ENCODE peak calls at places on chromosomes 11 and 22, in eight cellular contexts. U, X, H, R, I, J, A and W are unnamed samples. For H3K36me3 and H3K4me1, the result is how much of the 10 kb centered on the place peaks cover.

GRCh38 chr11:90468923-90469322 is 246.1 kb upstream of the CHORDC1 start:
- DNase-seq in X (peak), R (no peak), H (no peak), J (no peak), A (no peak), U (no peak), I (no peak), W (no peak)

GRCh38 chr22:45580703-45581381 is 78.2 kb downstream of the FBLN1 start:
- DNase-seq in X (no peak), A (no peak), I (no peak), J (no peak), R (no peak), H (no peak), U (no peak), W (no peak)

GRCh38 chr11:15692739-15693138 is 578.0 kb downstream of the INSC start:
- DNase-seq in R (no peak), X (no peak), J (no peak), H (no peak), U (no peak), I (no peak), A (no peak), W (no peak)

GRCh38 chr22:29049655-29050263 is 11.9 kb downstream of the C22orf31 start:
- DNase-seq in I (no peak), H (no peak), U (peak), J (peak), R (no peak), X (no peak), A (no peak), W (no peak)

GRCh38 chr11:107695446-107695845 is 16.4 kb downstream of the SLN start:
- DNase-seq in I (no peak), H (no peak), A (no peak), X (no peak), R (no peak), J (no peak), U (no peak), W (no peak)

GRCh38 chr11:2445948-2446551 is 1.2 kb downstream of the KCNQ1 start:
- DNase-seq in I (peak), J (peak), A (no peak), U (peak), R (peak), X (no peak), H (no peak), W (peak)

GRCh38 chr11:67354314-67355022 is 1.1 kb upstream of the POLD4 start:
- DNase-seq in J (peak), A (peak), H (peak), U (peak), X (peak), R (peak), I (no peak), W (no peak)

GRCh38 chr22:33887173-33887572 is 33.1 kb downstream of the LARGE1 start:
- DNase-seq in A (no peak), I (no peak), U (no peak), H (no peak), X (no peak), J (no peak), R (no peak), W (no peak)

GRCh38 chr22:24445481-24446290 is 18.3 kb downstream of the ADORA2A start:
- DNase-seq in U (peak), J (no peak), R (no peak), A (no peak), X (no peak), H (no peak), I (no peak), W (no peak)

GRCh38 chr11:84691830-84692229 is 935.3 kb downstream of the DLG2 start:
- DNase-seq in H (no peak), U (no peak), R (no peak), A (no peak), X (no peak), I (no peak), J (no peak), W (no peak)

GRCh38 chr11:16013649-16014275 is 342.6 kb downstream of the SOX6 start:
- DNase-seq in I (no peak), R (no peak), A (no peak), J (no peak), U (no peak), H (no peak), X (peak), W (no peak)

GRCh38 chr11:34977039-34977906 is 60.9 kb downstream of the PDHX start:
- DNase-seq in H (no peak), A (no peak), X (peak), I (no peak), U (no peak), J (no peak), R (no peak), W (no peak)

GRCh38 chr11:120027546-120028180 is 110.2 kb downstream of the TRIM29 start:
- DNase-seq in H (no peak), J (no peak), A (no peak), U (no peak), R (no peak), X (no peak), I (no peak), W (no peak)

DNA sequence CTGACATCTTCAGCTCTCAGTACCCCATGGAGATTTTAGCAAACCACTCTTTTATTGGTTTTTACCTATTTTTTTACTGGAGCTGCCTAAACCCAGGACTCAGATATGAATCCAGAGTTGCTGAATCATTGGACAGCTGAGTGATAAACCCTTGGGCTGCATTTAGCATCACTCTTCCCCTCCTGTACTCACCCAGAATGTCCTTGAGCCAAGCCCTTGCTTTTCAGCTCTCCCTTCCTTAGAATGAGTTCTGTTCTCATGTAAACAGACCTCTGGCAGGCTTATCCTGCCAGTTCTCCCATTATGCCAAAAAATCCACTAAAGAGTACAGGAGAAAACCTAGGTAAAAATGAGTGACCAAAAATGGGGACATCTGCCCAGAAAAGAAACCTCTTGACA is 200.1 kb upstream of the POU2AF2 start:
- DNase-seq in U (no peak), R (no peak), I (no peak), H (no peak), A (no peak), X (no peak), J (no peak), W (no peak)
- H3K36me3 ChIP-seq in U (under half), R (under half), I (under half), H (under half), A (under half), X (under half), J (under half), W (under half)

GRCh38 chr11:131999084-131999483 is 628.7 kb downstream of the NTM start:
- DNase-seq in I (no peak), J (no peak), U (no peak), X (peak), A (no peak), H (no peak), R (no peak), W (no peak)

GRCh38 chr11:131993291-131993690 is 622.9 kb downstream of the NTM start:
- DNase-seq in U (no peak), I (no peak), R (no peak), J (no peak), A (no peak), H (no peak), X (peak), W (no peak)

GRCh38 chr11:131999955-132000354 is 629.5 kb downstream of the NTM start:
- DNase-seq in U (no peak), J (no peak), X (no peak), H (no peak), A (no peak), R (no peak), I (no peak), W (no peak)

GRCh38 chr11:131998020-131998419 is 627.6 kb downstream of the NTM start:
- DNase-seq in J (no peak), H (no peak), X (no peak), R (no peak), U (no peak), A (no peak), I (no peak), W (no peak)
- H3K4me3 ChIP-seq in J (no peak), H (no peak), X (no peak), R (no peak), U (no peak), A (no peak), I (no peak), W (no peak)

GRCh38 chr22:49961601-49962011 is 1.0 kb downstream of the PIM3 start:
- DNase-seq in U (no peak), A (peak), R (no peak), H (peak), X (no peak), I (peak), J (no peak), W (no peak)

GRCh38 chr22:49960159-49960966 is at the start of gene PIM3:
- DNase-seq in H (peak), U (peak), I (peak), J (peak), X (peak), A (peak), R (peak), W (peak)

GRCh38 chr22:49962012-49962750 is 1.6 kb downstream of the PIM3 start:
- DNase-seq in H (peak), X (peak), J (peak), U (peak), A (peak), R (peak), I (peak), W (peak)

GRCh38 chr22:49959782-49960158 is 802 bp upstream of the PIM3 start:
- DNase-seq in H (no peak), A (no peak), X (no peak), J (peak), U (peak), I (no peak), R (peak), W (no peak)

DNA sequence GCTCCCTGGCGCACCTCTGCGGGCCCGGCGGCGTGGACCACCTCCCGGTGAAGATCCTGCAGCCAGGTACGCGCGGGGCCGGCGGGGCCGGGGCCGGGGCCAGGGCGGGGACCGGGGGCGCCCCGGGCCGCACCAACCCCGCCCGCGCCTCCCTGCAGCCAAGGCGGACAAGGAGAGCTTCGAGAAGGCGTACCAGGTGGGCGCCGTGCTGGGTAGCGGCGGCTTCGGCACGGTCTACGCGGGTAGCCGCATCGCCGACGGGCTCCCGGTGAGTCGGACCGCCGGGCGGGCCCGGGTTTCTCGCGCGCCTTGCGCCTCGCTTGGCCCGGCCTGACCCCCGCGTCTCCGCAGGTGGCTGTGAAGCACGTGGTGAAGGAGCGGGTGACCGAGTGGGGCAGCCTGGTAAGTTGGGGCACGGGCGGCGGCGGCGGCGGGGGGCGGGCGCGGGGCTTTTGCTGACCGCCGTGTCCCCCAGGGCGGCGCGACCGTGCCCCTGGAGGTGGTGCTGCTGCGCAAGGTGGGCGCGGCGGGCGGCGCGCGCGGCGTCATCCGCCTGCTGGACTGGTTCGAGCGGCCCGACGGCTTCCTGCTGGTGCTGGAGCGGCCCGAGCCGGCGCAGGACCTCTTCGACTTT is 512 bp downstream of the PIM3 start:
- DNase-seq in H (peak), I (peak), A (peak), U (peak), R (peak), J (peak), X (no peak), W (peak)
- H3K4me1 ChIP-seq in H (half or more), I (half or more), A (under half), U (half or more), R (under half), J (under half), X (under half), W (half or more)

DNA sequence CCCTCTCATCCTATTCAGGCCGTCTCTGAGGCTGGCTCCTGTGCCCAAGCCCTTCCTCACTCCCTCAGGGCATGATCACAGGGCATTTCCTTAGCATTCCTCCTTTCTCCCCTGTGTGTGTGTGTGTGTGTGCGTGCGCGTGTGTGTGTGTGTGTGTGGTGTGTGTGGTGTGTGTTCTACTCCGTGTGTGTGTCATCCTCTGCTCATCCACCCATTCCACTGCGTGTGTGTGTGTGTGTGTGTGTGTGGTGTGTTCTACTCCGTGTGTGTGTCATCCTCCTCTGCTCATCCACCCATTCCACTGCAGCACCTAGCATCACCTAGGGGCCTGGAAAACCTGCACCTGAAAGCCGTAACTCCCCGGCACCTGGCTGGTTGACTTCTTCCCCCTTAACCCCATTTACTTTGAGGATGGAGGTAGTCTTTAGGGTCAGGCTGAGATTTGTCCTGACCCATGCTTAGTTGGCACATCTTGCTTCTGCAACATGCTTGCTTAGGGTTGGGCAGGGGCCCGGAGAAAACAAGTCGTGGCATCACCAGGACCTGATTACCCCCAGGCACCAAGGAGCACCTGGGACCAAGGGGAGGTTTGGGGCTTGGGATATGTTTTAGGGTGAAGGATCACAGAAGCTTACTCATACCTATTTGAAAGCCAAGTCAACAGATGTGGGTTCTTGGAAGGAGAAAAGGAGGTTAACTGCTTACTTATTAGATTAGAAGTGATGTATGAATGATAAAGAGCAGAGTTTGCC is 18.8 kb downstream of the TIMP3 start:
- DNase-seq in I (no peak), J (no peak), X (no peak), H (no peak), A (no peak), U (peak), R (no peak), W (peak)
- H3K36me3 ChIP-seq in I (under half), J (under half), X (under half), H (under half), A (under half), U (under half), R (under half), W (under half)

GRCh38 chr11:44563716-44564115 is 1.7 kb upstream of the CD82 start:
- DNase-seq in A (no peak), R (no peak), U (no peak), H (no peak), J (no peak), I (no peak), X (peak), W (no peak)

GRCh38 chr11:44564198-44564597 is 1.3 kb upstream of the CD82 start:
- DNase-seq in J (peak), H (no peak), I (no peak), U (no peak), R (no peak), A (peak), X (no peak), W (no peak)

GRCh38 chr11:44561275-44561781 is 4.1 kb upstream of the CD82 start:
- DNase-seq in R (no peak), X (no peak), A (no peak), H (no peak), I (no peak), U (no peak), J (no peak), W (no peak)

GRCh38 chr11:44561964-44562734 is 3.3 kb upstream of the CD82 start:
- DNase-seq in I (no peak), U (no peak), A (no peak), R (no peak), H (no peak), X (no peak), J (no peak), W (no peak)

DNA sequence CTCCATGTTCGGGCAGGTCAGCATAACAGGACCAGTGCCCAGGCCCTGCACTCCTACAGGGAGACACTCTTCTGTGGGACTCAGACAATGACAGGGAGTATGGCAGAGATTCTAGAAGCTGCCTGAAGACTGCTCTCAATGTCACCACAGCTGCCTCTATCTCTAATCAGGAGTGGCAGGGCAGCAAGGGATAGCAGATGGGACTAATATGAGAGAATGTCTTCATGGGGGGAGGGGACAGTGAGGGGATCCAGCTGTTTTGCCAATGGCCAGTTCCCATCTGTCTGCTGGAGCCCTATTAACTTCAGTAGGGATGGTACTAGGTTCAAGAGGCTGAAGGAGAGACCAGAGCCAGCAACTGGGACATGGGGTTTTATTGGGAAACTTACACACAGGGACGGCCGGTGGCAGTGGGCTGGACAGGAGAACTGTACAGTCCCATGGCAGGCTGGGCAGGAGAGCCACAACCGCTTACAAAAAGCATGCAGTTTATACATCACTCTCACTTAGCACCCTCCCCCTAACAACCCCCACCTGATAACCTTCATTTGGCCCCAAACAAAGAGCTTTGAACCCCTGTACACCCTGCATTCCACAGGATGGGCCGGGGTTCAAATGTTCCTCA is 2.5 kb upstream of the CD82 start:
- DNase-seq in I (no peak), X (no peak), R (no peak), U (no peak), A (no peak), J (no peak), H (no peak), W (no peak)
- H3K4me3 ChIP-seq in I (no peak), X (no peak), R (no peak), U (no peak), A (no peak), J (no peak), H (no peak), W (no peak)

GRCh38 chr11:62383822-62384221 is 35.0 kb upstream of the SCGB1A1 start:
- DNase-seq in U (no peak), A (no peak), H (no peak), R (no peak), I (no peak), X (peak), J (peak), W (no peak)
- H3K4me1 ChIP-seq in U (under half), A (under half), H (under half), R (under half), I (under half), X (under half), J (under half), W (under half)

GRCh38 chr11:65854161-65854592 is 3.8 kb downstream of the CFL1 start:
- DNase-seq in A (no peak), X (no peak), U (peak), R (peak), J (peak), H (no peak), I (no peak), W (peak)
- H3K36me3 ChIP-seq in A (under half), X (half or more), U (half or more), R (under half), J (half or more), H (half or more), I (under half), W (under half)

GRCh38 chr22:16961477-16962186 is 46.4 kb downstream of the GAB4 start:
- DNase-seq in A (no peak), I (no peak), U (no peak), R (no peak), J (no peak), X (no peak), H (no peak), W (no peak)

GRCh38 chr22:16959345-16959930 is 48.6 kb downstream of the GAB4 start:
- DNase-seq in U (no peak), I (no peak), H (no peak), J (no peak), A (no peak), X (no peak), R (no peak), W (no peak)

GRCh38 chr22:16960884-16961249 is 47.2 kb downstream of the GAB4 start:
- DNase-seq in H (no peak), U (no peak), I (peak), J (no peak), R (no peak), A (no peak), X (no peak), W (no peak)

GRCh38 chr22:16958475-16958874 is 49.5 kb downstream of the GAB4 start:
- DNase-seq in J (no peak), U (no peak), I (no peak), H (no peak), A (no peak), X (no peak), R (no peak), W (no peak)

DNA sequence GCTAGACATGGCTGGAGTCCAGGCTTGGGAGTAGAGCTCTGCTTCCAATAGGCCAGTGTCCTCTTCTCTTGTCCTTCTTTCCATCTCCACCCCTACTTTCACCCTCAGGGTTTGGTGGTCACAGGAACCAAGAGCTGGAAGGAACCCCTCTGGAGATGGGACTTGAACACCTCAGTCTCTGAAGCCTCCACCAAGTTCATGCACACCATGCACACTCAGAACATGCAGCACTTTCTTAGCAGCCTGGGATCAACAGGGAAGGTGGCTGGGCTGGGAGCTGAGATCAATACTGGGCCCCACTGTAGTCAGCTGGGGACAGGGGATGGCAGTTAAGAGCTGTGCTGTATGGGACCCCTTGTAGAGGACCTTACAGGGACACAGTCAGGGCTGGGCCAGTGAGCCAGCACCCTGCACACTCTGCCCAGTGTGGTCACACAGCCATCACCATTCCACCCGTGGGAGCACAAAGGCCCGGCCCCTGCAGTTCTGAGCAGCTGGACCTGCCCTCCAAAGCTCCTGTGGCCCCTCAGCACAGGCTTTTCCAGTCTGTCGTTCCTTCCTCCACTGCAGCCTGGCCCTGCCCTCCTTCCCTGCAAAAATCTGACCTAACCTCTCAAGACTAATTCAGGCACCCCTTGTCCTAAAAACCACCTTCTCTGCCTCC is 47.7 kb downstream of the GAB4 start:
- DNase-seq in R (no peak), I (peak), H (no peak), X (no peak), U (no peak), J (no peak), A (no peak), W (no peak)
- H3K4me3 ChIP-seq in R (no peak), I (no peak), H (no peak), X (no peak), U (no peak), J (no peak), A (no peak), W (no peak)